ENCODE peak calls at places on chromosome 20, in ten cellular contexts. H is pancreas, Z is body of pancreas, A is gastrocnemius medialis, R is endodermal cell, O is cardiac muscle cell, I is esophagus squamous epithelium, S is AG04450, U is Peyer's patch, J is testis. G is an unnamed sample.

GRCh38 chr20:34825530-34826362 is at the start of gene NCOA6:
- DNase-seq in H (peak), Z (peak), A (peak), R (peak), O (peak), I (peak), S (peak), U (peak), J (peak), G (peak)

GRCh38 chr20:46712056-46712636 is 2.7 kb downstream of the SLC2A10 start:
- DNase-seq in H (no peak), Z (no peak), A (no peak), R (no peak), O (no peak), I (no peak), S (no peak), U (no peak), J (no peak), G (no peak)

GRCh38 chr20:11452326-11452725 is 465.4 kb upstream of the BTBD3 start:
- DNase-seq in H (no peak), Z (no peak), A (no peak), R (no peak), O (no peak), I (no peak), S (no peak), U (no peak), J (no peak), G (no peak)

GRCh38 chr20:15039088-15039762 is 701.8 kb upstream of the FLRT3 start:
- DNase-seq in H (no peak), Z (no peak), A (no peak), R (no peak), O (no peak), I (no peak), S (no peak), U (no peak), J (no peak), G (peak)

GRCh38 chr20:645318-646106 is 7.5 kb downstream of the SRXN1 start:
- DNase-seq in H (peak), Z (peak), A (no peak), R (peak), O (peak), I (no peak), S (peak), U (peak), J (peak), G (peak)

GRCh38 chr20:39070484-39071231 is 108.5 kb downstream of the DHX35 start:
- DNase-seq in H (no peak), Z (no peak), A (no peak), R (no peak), O (no peak), I (no peak), S (no peak), U (no peak), J (no peak), G (no peak)

GRCh38 chr20:14334306-14334930 is 3.0 kb downstream of the FLRT3 start:
- DNase-seq in H (no peak), Z (peak), A (no peak), R (peak), O (peak), I (no peak), S (peak), U (no peak), J (peak), G (peak)

GRCh38 chr20:56781108-56781739 is 152.1 kb downstream of the TFAP2C start:
- DNase-seq in H (no peak), Z (no peak), A (no peak), R (no peak), O (no peak), I (no peak), S (no peak), U (no peak), J (no peak), G (peak)

GRCh38 chr20:36144336-36144735 is 10.2 kb upstream of the EPB41L1 start:
- DNase-seq in H (no peak), Z (no peak), A (no peak), R (peak), O (no peak), I (no peak), S (no peak), U (no peak), J (no peak), G (no peak)

GRCh38 chr20:36135821-36136220 is 18.7 kb upstream of the EPB41L1 start:
- DNase-seq in H (no peak), Z (no peak), A (no peak), R (no peak), O (no peak), I (no peak), S (no peak), U (no peak), J (no peak), G (no peak)

GRCh38 chr20:36145877-36146707 is 8.4 kb upstream of the EPB41L1 start:
- DNase-seq in H (no peak), Z (no peak), A (peak), R (peak), O (peak), I (no peak), S (no peak), U (no peak), J (no peak), G (no peak)

GRCh38 chr20:36141310-36141709 is 13.2 kb upstream of the EPB41L1 start:
- DNase-seq in H (no peak), Z (no peak), A (no peak), R (peak), O (no peak), I (no peak), S (no peak), U (no peak), J (no peak), G (no peak)
- TF ChIP-seq CTCF in H (no peak), Z (no peak), A (no peak), R (peak), O (no peak), I (no peak), S (no peak), U (no peak), J (no peak), G (no peak)

DNA sequence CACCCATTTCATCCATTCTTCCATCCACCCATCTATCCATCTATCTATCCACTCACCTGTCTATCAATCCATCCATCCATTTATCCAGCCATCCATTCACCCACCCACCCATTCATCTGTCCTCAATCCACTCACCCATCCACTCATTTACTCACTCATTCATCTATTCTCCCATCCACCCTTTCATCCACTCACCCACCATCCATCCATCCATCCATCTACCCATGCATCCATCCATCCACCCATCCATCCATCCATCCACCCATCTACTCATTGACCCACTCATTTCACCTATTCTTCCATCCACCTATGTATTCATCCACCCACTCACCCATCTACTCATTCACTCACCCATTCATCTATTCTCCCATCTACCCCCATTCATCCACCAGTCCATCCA is 24.2 kb upstream of the PTGIS start:
- DNase-seq in H (no peak), Z (no peak), A (no peak), R (no peak), O (no peak), I (no peak), S (no peak), U (no peak), J (no peak), G (no peak)
- H3K27ac ChIP-seq in H (no peak), Z (no peak), A (no peak), R (no peak), O (no peak), I (peak), S (no peak), U (no peak), J (peak), G (no peak)

GRCh38 chr20:22453244-22454080 is 130.9 kb downstream of the FOXA2 start:
- DNase-seq in H (no peak), Z (peak), A (no peak), R (no peak), O (peak), I (no peak), S (no peak), U (no peak), J (no peak), G (no peak)
- TF ChIP-seq CTCF in H (peak), Z (peak), A (peak), R (peak), O (peak), I (peak), S (peak), U (peak), J (peak), G (peak)

DNA sequence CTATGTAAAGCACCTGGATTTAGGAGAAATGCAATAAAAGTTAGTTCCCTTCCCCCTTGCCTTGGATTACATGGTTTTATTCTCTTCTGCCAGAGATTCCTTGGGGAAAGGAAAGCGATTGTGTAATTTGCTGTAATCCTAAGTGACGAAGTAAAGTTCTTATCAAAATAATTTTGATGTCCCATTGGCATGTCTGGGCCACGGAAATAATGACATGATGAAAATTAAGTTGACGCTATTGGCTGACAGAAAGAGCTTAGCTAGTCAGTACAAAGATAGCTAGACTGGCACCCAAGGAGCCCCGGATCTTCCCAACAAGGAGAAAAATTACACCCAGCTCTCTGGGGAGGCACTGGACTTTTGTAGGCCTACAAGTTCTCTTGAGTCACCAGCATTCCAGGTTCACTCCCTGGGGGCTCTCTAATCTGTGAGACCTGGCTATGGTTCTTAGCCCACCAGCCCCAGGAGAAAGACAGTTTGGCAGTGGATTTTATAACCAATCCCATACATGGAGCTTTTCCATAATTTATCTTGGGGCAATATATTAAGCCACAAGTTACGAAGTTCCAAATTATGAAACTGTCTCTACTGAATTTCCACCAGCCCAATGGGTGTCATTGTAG is 59.9 kb downstream of the FOXA2 start:
- DNase-seq in H (no peak), Z (no peak), A (no peak), R (no peak), O (no peak), I (no peak), S (no peak), U (no peak), J (no peak), G (no peak)
- H3K27ac ChIP-seq in H (peak), Z (peak), A (no peak), R (peak), O (no peak), I (no peak), S (no peak), U (no peak), J (no peak), G (no peak)

DNA sequence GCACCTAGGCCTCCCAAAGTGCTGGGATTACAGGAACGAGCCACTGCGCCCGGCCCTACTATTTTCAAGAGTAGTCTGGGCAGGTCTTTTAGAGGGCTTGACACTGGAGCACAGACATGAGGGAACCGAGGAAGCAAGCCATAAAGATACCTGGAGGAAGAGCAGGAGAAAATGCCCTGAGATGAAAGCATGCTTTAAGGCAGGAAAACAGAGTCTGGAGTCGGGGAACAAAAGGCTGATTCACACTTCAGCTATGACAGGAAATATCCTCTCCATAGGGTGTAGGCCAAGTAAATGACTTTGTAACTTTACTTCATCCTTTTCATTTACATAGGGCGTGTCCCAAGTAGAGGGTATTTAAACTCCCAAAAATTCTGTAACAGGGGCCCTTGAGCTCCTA is 4.3 kb upstream of the SERINC3 start:
- DNase-seq in H (no peak), Z (no peak), A (no peak), R (peak), O (no peak), I (no peak), S (no peak), U (no peak), J (no peak), G (no peak)
- TF ChIP-seq CTCF in H (no peak), Z (no peak), A (no peak), R (no peak), O (no peak), I (no peak), S (no peak), U (no peak), J (no peak), G (no peak)

GRCh38 chr20:58554541-58554940 is 39.3 kb upstream of the APCDD1L start:
- DNase-seq in H (no peak), Z (no peak), A (no peak), R (peak), O (no peak), I (no peak), S (no peak), U (no peak), J (no peak), G (no peak)
- H3K27ac ChIP-seq in H (no peak), Z (no peak), A (no peak), R (no peak), O (no peak), I (no peak), S (peak), U (no peak), J (no peak), G (no peak)

GRCh38 chr20:63519765-63520593 is 586 bp upstream of the PPDPF start:
- DNase-seq in H (peak), Z (peak), A (peak), R (peak), O (peak), I (no peak), S (no peak), U (peak), J (peak), G (peak)
- TF ChIP-seq CTCF in H (no peak), Z (peak), A (peak), R (peak), O (peak), I (no peak), S (peak), U (peak), J (no peak), G (no peak)

GRCh38 chr20:20423117-20423516 is 55.2 kb downstream of the INSM1 start:
- DNase-seq in H (no peak), Z (no peak), A (no peak), R (no peak), O (no peak), I (no peak), S (no peak), U (no peak), J (no peak), G (no peak)

GRCh38 chr20:20426472-20426907 is 58.6 kb downstream of the INSM1 start:
- DNase-seq in H (no peak), Z (no peak), A (no peak), R (no peak), O (no peak), I (no peak), S (no peak), U (no peak), J (no peak), G (no peak)

GRCh38 chr20:20430066-20430465 is 62.2 kb downstream of the INSM1 start:
- DNase-seq in H (no peak), Z (no peak), A (no peak), R (no peak), O (no peak), I (no peak), S (no peak), U (no peak), J (no peak), G (no peak)

GRCh38 chr20:20427202-20427864 is 59.4 kb downstream of the INSM1 start:
- DNase-seq in H (no peak), Z (no peak), A (no peak), R (no peak), O (no peak), I (no peak), S (no peak), U (no peak), J (no peak), G (no peak)

DNA sequence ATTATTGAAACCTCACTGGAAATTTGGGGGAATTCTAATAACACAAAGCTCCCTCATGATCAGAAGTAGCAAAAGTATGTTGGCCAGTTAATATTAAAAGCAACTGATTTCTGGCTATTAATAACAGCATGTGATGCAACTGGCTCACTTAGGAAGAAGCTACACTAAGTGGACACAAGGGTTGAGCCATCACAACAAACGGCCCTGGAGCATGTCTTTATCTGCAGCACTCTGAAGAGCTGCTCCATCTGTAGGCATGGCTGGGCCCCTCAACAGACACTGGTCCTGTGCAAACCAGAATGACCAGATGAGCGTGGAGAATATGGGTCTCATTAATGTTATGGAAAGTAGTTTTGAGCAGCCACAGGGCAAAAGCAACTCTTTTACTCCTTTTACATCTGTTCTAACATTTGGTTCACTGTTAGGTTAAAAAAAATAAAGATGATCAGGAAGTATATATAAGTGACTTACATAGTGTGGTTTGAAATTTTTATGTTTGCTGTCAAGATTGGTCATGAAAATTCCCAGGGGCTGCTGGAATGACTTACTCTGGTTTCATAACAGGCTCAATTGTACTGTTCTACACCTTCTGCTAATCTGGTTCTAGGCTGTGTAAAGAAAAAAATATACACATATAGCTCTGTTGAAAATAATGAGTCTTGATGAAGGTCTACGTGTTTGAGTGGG is 58.0 kb downstream of the INSM1 start:
- DNase-seq in H (no peak), Z (no peak), A (no peak), R (no peak), O (no peak), I (no peak), S (no peak), U (no peak), J (no peak), G (no peak)
- H3K27ac ChIP-seq in H (no peak), Z (no peak), A (no peak), R (no peak), O (no peak), I (no peak), S (no peak), U (no peak), J (no peak), G (no peak)

GRCh38 chr20:10321138-10321717 is 102.6 kb downstream of the SNAP25 start:
- DNase-seq in H (no peak), Z (no peak), A (no peak), R (no peak), O (no peak), I (no peak), S (no peak), U (no peak), J (no peak), G (no peak)

GRCh38 chr20:10319855-10320254 is 101.2 kb downstream of the SNAP25 start:
- DNase-seq in H (no peak), Z (no peak), A (no peak), R (no peak), O (no peak), I (no peak), S (no peak), U (no peak), J (no peak), G (no peak)

GRCh38 chr20:10322073-10323012 is 103.7 kb downstream of the SNAP25 start:
- DNase-seq in H (no peak), Z (no peak), A (no peak), R (no peak), O (no peak), I (no peak), S (no peak), U (no peak), J (no peak), G (no peak)

GRCh38 chr20:10324198-10324836 is 105.7 kb downstream of the SNAP25 start:
- DNase-seq in H (no peak), Z (no peak), A (no peak), R (no peak), O (no peak), I (no peak), S (no peak), U (no peak), J (no peak), G (no peak)

GRCh38 chr20:10323729-10324128 is 105.1 kb downstream of the SNAP25 start:
- DNase-seq in H (no peak), Z (no peak), A (no peak), R (no peak), O (no peak), I (no peak), S (no peak), U (no peak), J (no peak), G (no peak)
- TF ChIP-seq CTCF in H (no peak), Z (no peak), A (no peak), R (peak), O (no peak), I (no peak), S (no peak), U (no peak), J (no peak), G (no peak)